ENCODE peak calls at places on chromosomes 5 and 9, in eight cellular contexts. V, X, H, U, O, M, S and L are unnamed samples.

GRCh38 chr5:159891371-159891770 is 24.9 kb upstream of the ADRA1B start:
- DNase-seq in V (no peak), H (no peak), O (no peak), M (no peak), X (no peak), U (no peak), S (no peak), L (peak)

GRCh38 chr9:87698069-87698809 is 27.7 kb upstream of the CTSL start:
- DNase-seq in U (no peak), V (no peak), O (no peak), H (no peak), M (no peak), S (no peak), X (no peak), L (peak)

GRCh38 chr5:156201793-156202388 is 125.1 kb upstream of the SGCD start:
- DNase-seq in S (no peak), X (no peak), U (no peak), H (peak), M (no peak), V (no peak), O (no peak), L (no peak)

GRCh38 chr9:109403766-109404320 is 83.0 kb upstream of the EPB41L4B start:
- DNase-seq in M (no peak), H (no peak), V (no peak), S (no peak), O (no peak), X (no peak), U (no peak), L (no peak)

GRCh38 chr9:123929177-123929869 is 603 bp downstream of the DENND1A start:
- DNase-seq in V (peak), M (peak), H (no peak), X (no peak), U (no peak), O (no peak), S (peak), L (no peak)

GRCh38 chr5:167871091-167871490 is 420.4 kb upstream of the WWC1 start:
- DNase-seq in S (no peak), U (no peak), O (no peak), M (no peak), H (no peak), V (no peak), X (no peak), L (no peak)

GRCh38 chr5:61319388-61320146 is 12.5 kb upstream of the ZSWIM6 start:
- DNase-seq in U (no peak), O (no peak), X (no peak), M (peak), S (peak), V (no peak), H (peak), L (no peak)

GRCh38 chr5:125719681-125720676 is 703.2 kb upstream of the GRAMD2B start:
- DNase-seq in U (no peak), X (no peak), O (peak), M (no peak), S (no peak), V (no peak), H (no peak), L (peak)

GRCh38 chr9:110700953-110701352 is 32.4 kb downstream of the MUSK start:
- DNase-seq in V (no peak), U (no peak), S (no peak), X (no peak), O (no peak), M (no peak), H (peak), L (no peak)

GRCh38 chr9:125932012-125932411 is 184.8 kb downstream of the PBX3 start:
- DNase-seq in M (no peak), H (peak), X (peak), O (no peak), V (no peak), S (no peak), U (no peak), L (peak)

DNA sequence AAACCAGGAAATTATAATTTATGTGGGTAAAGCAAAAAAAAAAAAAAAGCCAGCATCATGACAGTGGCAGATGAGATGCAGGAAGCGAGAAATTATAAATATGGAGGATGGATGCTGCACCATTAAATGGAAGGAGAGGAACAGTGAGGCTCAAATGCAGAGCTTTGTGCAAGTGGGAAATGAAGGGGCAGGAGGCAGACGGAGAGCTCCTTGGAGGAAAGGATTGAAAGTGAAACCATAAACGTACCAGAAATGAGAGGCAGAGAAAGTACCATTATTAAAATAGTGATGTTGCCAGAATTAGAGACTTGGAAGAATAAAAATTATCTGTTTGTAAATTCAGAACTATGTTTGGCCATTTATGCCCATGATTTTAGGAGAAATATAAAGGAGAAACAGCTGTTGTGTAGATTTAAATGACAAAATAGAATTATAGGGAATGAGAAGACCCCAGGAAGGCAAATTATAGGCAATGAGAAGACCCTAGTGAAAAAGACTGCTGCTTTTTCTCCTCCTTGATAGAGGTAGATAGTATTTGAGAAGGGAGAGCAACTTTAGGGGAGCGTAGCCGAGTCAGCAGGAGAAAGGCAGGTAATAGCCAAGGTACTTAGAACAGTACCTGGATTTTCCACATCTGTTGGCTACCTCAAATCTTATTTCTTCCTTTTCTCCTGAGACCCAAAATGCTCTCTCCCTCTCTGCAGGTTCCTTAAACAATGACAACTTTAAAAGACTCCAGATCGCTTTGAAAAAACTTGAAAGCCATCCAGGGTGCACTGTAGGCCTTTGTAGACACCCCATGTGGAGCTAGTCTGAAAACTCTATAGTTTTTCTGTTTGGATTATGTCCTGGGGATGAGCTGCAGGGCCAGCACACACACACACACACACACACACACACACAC is 341.1 kb upstream of the CD180 start:
- DNase-seq in U (no peak), O (no peak), V (no peak), H (peak), S (no peak), M (peak), X (no peak), L (no peak)
- H3K4me3 ChIP-seq in U (peak), O (no peak), V (no peak), H (no peak), S (no peak), M (peak), X (peak), L (no peak)

GRCh38 chr5:150651382-150651781 is 9.7 kb upstream of the MYOZ3 start:
- DNase-seq in M (no peak), U (no peak), O (no peak), H (no peak), S (no peak), V (no peak), X (no peak), L (no peak)

GRCh38 chr5:150650713-150651000 is 10.2 kb downstream of the SYNPO start:
- DNase-seq in M (no peak), X (no peak), H (no peak), S (no peak), V (no peak), U (no peak), O (no peak), L (no peak)

GRCh38 chr5:150649108-150649827 is 8.8 kb downstream of the SYNPO start:
- DNase-seq in V (no peak), U (peak), X (no peak), O (no peak), S (no peak), M (no peak), H (no peak), L (no peak)

GRCh38 chr5:150648294-150649107 is 8.0 kb downstream of the SYNPO start:
- DNase-seq in U (no peak), V (no peak), H (no peak), M (no peak), S (no peak), O (no peak), X (no peak), L (no peak)

DNA sequence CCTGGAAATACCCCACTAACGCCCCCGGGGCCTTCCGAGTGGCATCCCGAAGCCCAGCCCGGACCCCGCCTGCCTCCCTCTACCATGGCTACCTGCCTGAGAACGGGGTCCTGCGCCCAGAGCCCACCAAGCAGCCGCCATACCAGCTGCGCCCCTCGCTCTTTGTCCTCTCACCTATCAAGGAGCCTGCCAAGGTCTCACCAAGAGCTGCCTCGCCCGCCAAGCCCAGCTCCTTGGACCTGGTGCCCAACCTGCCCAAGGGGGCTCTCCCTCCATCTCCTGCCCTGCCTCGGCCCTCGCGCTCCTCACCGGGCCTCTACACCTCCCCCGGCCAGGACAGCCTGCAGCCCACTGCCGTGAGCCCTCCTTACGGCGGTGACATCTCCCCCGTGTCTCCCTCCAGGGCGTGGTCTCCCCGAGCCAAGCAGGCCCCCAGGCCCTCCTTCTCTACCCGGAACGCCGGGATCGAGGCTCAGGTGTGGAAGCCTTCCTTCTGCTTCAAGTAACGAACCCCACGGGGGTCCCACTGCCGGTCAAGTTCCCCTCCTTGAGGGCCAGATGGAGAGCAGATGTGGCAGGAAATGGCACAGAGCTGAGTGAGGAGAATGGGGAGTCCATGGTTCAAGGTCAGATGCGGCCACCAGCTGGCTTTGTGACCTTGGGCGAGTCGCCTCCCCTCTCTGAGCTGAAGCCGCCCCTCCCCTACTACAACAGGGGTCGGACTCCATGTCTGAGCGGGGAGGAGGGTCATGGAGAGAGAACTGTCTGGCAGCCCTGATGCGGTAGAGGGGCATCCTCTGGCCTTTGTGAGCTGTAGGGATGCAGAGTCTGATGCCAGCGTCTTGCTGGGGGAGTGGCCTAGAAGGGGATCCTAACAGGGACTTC is 9.6 kb downstream of the SYNPO start:
- DNase-seq in S (no peak), U (no peak), M (no peak), V (no peak), O (no peak), H (no peak), X (no peak), L (no peak)
- H3K4me3 ChIP-seq in S (no peak), U (no peak), M (no peak), V (no peak), O (no peak), H (no peak), X (no peak), L (no peak)

GRCh38 chr5:171623107-171623506 is 162.5 kb upstream of the SMIM23 start:
- DNase-seq in M (no peak), S (no peak), H (no peak), V (no peak), U (no peak), X (no peak), O (no peak), L (no peak)
- H3K4me3 ChIP-seq in M (no peak), S (no peak), H (no peak), V (no peak), U (no peak), X (no peak), O (no peak), L (no peak)

GRCh38 chr9:112434487-112434886 is 52.1 kb upstream of the KIAA1958 start:
- DNase-seq in U (no peak), V (no peak), X (no peak), S (no peak), H (no peak), M (no peak), O (no peak), L (no peak)
- H3K4me3 ChIP-seq in U (no peak), V (no peak), X (no peak), S (no peak), H (no peak), M (no peak), O (no peak), L (no peak)

GRCh38 chr9:3656224-3656623 is 130.4 kb upstream of the RFX3 start:
- DNase-seq in V (no peak), M (no peak), H (no peak), X (no peak), U (no peak), S (no peak), O (no peak), L (no peak)

GRCh38 chr9:3664044-3664443 is 138.2 kb upstream of the RFX3 start:
- DNase-seq in U (no peak), O (no peak), H (no peak), V (no peak), X (no peak), M (no peak), S (no peak), L (no peak)

GRCh38 chr9:3658964-3659363 is 133.2 kb upstream of the RFX3 start:
- DNase-seq in V (no peak), H (no peak), O (no peak), M (no peak), X (no peak), S (no peak), U (no peak), L (no peak)

GRCh38 chr9:3662671-3663070 is 136.9 kb upstream of the RFX3 start:
- DNase-seq in V (no peak), M (no peak), S (no peak), U (no peak), X (no peak), H (peak), O (no peak), L (no peak)

GRCh38 chr9:3659647-3660046 is 133.8 kb upstream of the RFX3 start:
- DNase-seq in O (no peak), X (no peak), V (no peak), M (no peak), U (no peak), S (no peak), H (no peak), L (no peak)
- H3K4me3 ChIP-seq in O (no peak), X (no peak), V (no peak), M (no peak), U (no peak), S (no peak), H (no peak), L (no peak)

GRCh38 chr9:33161589-33162132 is 5.5 kb downstream of the B4GALT1 start:
- DNase-seq in X (peak), H (peak), O (peak), S (no peak), U (no peak), V (peak), M (no peak), L (peak)
- H3K4me3 ChIP-seq in X (peak), H (no peak), O (no peak), S (peak), U (peak), V (no peak), M (no peak), L (no peak)

GRCh38 chr5:148697177-148697820 is 43.0 kb upstream of the HTR4 start:
- DNase-seq in S (no peak), O (no peak), X (no peak), H (peak), U (no peak), M (no peak), V (no peak), L (no peak)
- H3K4me3 ChIP-seq in S (no peak), O (no peak), X (no peak), H (no peak), U (no peak), M (no peak), V (no peak), L (no peak)

GRCh38 chr5:137867664-137868063 is at the start of gene MYOT:
- DNase-seq in M (no peak), H (no peak), U (no peak), V (no peak), X (no peak), S (no peak), O (no peak), L (no peak)
- H3K4me3 ChIP-seq in M (no peak), H (no peak), U (peak), V (no peak), X (no peak), S (no peak), O (no peak), L (no peak)